ENCODE peak calls at places on chromosomes 2 and 18, in eight cellular contexts. H, W, M, Q, X, G, D and T are unnamed samples.

GRCh38 chr2:44233450-44234128 is 41.7 kb upstream of the SLC3A1 start:
- DNase-seq in W (no peak), D (no peak), G (no peak), M (peak), H (peak), Q (peak), X (no peak), T (no peak)

GRCh38 chr2:46983065-46983801 is 67.6 kb upstream of the MCFD2 start:
- DNase-seq in W (no peak), X (no peak), Q (peak), M (no peak), D (no peak), H (no peak), G (peak), T (peak)

GRCh38 chr2:220202066-220202465 is 574.6 kb downstream of the SLC4A3 start:
- DNase-seq in H (no peak), Q (no peak), D (no peak), G (no peak), M (no peak), X (no peak), W (no peak), T (no peak)

GRCh38 chr2:54899576-54900200 is 150.6 kb downstream of the RTN4 start:
- DNase-seq in M (peak), H (peak), Q (peak), X (no peak), G (no peak), W (peak), D (no peak), T (no peak)

GRCh38 chr2:180583441-180584140 is 396.8 kb upstream of the UBE2E3 start:
- DNase-seq in G (no peak), M (no peak), D (no peak), W (no peak), Q (no peak), H (no peak), X (no peak), T (no peak)

GRCh38 chr18:24792164-24792563 is 331.7 kb downstream of the HRH4 start:
- DNase-seq in H (no peak), G (no peak), X (no peak), D (no peak), M (no peak), W (no peak), Q (no peak), T (no peak)

GRCh38 chr18:78804206-78805030 is 175.2 kb upstream of the SALL3 start:
- DNase-seq in X (no peak), M (no peak), W (no peak), D (no peak), Q (no peak), H (no peak), G (no peak), T (no peak)

GRCh38 chr2:186532891-186533290 is 46.8 kb downstream of the ZC3H15 start:
- DNase-seq in G (no peak), Q (no peak), W (no peak), D (no peak), H (no peak), X (no peak), M (no peak), T (no peak)

GRCh38 chr18:60982958-60983357 is 350.3 kb upstream of the CDH20 start:
- DNase-seq in H (no peak), G (no peak), Q (no peak), W (no peak), D (no peak), X (no peak), M (no peak), T (no peak)

GRCh38 chr2:225735844-225736243 is 336.3 kb downstream of the NYAP2 start:
- DNase-seq in Q (peak), H (peak), G (no peak), X (no peak), M (peak), W (no peak), D (no peak), T (no peak)

GRCh38 chr2:2507471-2507997 is 176.5 kb upstream of the MYT1L start:
- DNase-seq in M (no peak), D (no peak), X (no peak), W (peak), H (no peak), Q (no peak), G (peak), T (no peak)

GRCh38 chr2:239394346-239394945 is 6.4 kb downstream of the HDAC4 start:
- DNase-seq in D (no peak), Q (no peak), M (no peak), H (no peak), W (peak), X (no peak), G (no peak), T (no peak)

GRCh38 chr2:205889073-205889472 is 196.9 kb downstream of the INO80D start:
- DNase-seq in M (peak), W (no peak), Q (peak), H (no peak), D (no peak), G (no peak), X (no peak), T (no peak)

GRCh38 chr2:24471662-24472061 is 19.4 kb upstream of the NCOA1 start:
- DNase-seq in G (no peak), Q (no peak), M (no peak), X (no peak), H (no peak), D (no peak), W (no peak), T (no peak)

GRCh38 chr2:235900631-235901030 is 267.6 kb downstream of the GBX2 start:
- DNase-seq in G (no peak), H (no peak), D (no peak), Q (peak), W (no peak), M (peak), X (no peak), T (no peak)

GRCh38 chr2:224545884-224546644 is 39.1 kb downstream of the CUL3 start:
- DNase-seq in W (no peak), D (no peak), X (no peak), H (no peak), Q (peak), G (no peak), M (no peak), T (no peak)

GRCh38 chr2:228556707-228557106 is 375.2 kb upstream of the SPHKAP start:
- DNase-seq in D (no peak), Q (peak), G (no peak), X (no peak), M (peak), H (no peak), W (no peak), T (no peak)

GRCh38 chr18:28115149-28115550 is 61.8 kb downstream of the CDH2 start:
- DNase-seq in W (no peak), D (no peak), H (peak), Q (peak), X (no peak), G (no peak), M (peak), T (no peak)

GRCh38 chr2:31828891-31829290 is 181.9 kb downstream of the MEMO1 start:
- DNase-seq in Q (no peak), M (no peak), W (no peak), G (no peak), X (no peak), H (no peak), D (no peak), T (no peak)

GRCh38 chr2:192566863-192567262 is 372.1 kb upstream of the TMEFF2 start:
- DNase-seq in X (no peak), H (no peak), M (no peak), Q (no peak), G (no peak), D (no peak), W (no peak), T (no peak)

GRCh38 chr2:216195565-216195978 is 86.4 kb downstream of the XRCC5 start:
- DNase-seq in Q (peak), D (peak), M (peak), X (no peak), W (no peak), H (no peak), G (no peak), T (no peak)

GRCh38 chr2:231123362-231123898 is 1.4 kb downstream of the HTR2B start:
- DNase-seq in H (no peak), G (no peak), M (no peak), W (no peak), X (no peak), D (no peak), Q (peak), T (no peak)

GRCh38 chr2:18373081-18373480 is 187.4 kb downstream of the RDH14 start:
- DNase-seq in G (no peak), Q (no peak), X (no peak), D (no peak), M (no peak), H (no peak), W (no peak), T (no peak)

GRCh38 chr2:100730290-100730868 is 89.6 kb upstream of the NPAS2 start:
- DNase-seq in X (peak), D (peak), Q (peak), G (no peak), H (peak), W (no peak), M (peak), T (peak)